ENCODE peak calls at places on chromosomes 16 and 17, in nine cellular contexts. H, U, R, Y, M, T, C, P and I are unnamed samples.

GRCh38 chr17:67260051-67260987 is 15.3 kb upstream of the HELZ start:
- DNase-seq in H (peak), U (peak), R (no peak), Y (peak), M (peak), T (no peak), C (no peak), P (peak), I (no peak)

GRCh38 chr16:56013962-56014552 is 138.9 kb upstream of the CES5A start:
- DNase-seq in H (peak), U (no peak), R (no peak), Y (peak), M (peak), T (peak), C (no peak), P (no peak), I (no peak)

GRCh38 chr17:82929011-82929622 is 89.3 kb upstream of the ZNF750 start:
- DNase-seq in H (peak), U (no peak), R (no peak), Y (no peak), M (no peak), T (no peak), C (no peak), P (peak), I (no peak)

GRCh38 chr17:17236295-17237025 is 508 bp downstream of the FLCN start:
- DNase-seq in H (no peak), U (no peak), R (no peak), Y (peak), M (no peak), T (no peak), C (peak), P (no peak), I (peak)

GRCh38 chr17:60315650-60316049 is 76.3 kb downstream of the USP32 start:
- DNase-seq in H (no peak), U (no peak), R (no peak), Y (no peak), M (no peak), T (no peak), C (no peak), P (no peak), I (no peak)

GRCh38 chr16:995087-995486 is 13.5 kb downstream of the SOX8 start:
- DNase-seq in H (no peak), U (peak), R (no peak), Y (peak), M (no peak), T (no peak), C (no peak), P (no peak), I (no peak)

GRCh38 chr16:11429823-11430222 is 84.6 kb downstream of the RMI2 start:
- DNase-seq in H (no peak), U (no peak), R (no peak), Y (no peak), M (no peak), T (no peak), C (no peak), P (no peak), I (no peak)

GRCh38 chr16:90012978-90013745 is 6.1 kb downstream of the DBNDD1 start:
- DNase-seq in H (no peak), U (no peak), R (no peak), Y (no peak), M (no peak), T (no peak), C (no peak), P (no peak), I (no peak)

GRCh38 chr17:77363821-77364361 is 223.1 kb downstream of the SEC14L1 start:
- DNase-seq in H (peak), U (no peak), R (peak), Y (peak), M (no peak), T (no peak), C (no peak), P (peak), I (no peak)

GRCh38 chr17:63171428-63172205 is 205.6 kb downstream of the TANC2 start:
- DNase-seq in H (no peak), U (no peak), R (no peak), Y (peak), M (no peak), T (no peak), C (no peak), P (no peak), I (no peak)

GRCh38 chr17:62876063-62876462 is 67.9 kb upstream of the MARCHF10 start:
- DNase-seq in H (no peak), U (no peak), R (no peak), Y (peak), M (no peak), T (no peak), C (no peak), P (no peak), I (no peak)